ENCODE peak calls at places on chromosomes 3 and 15, in four cellular contexts. One of them, this sample, is unnamed.

GRCh38 chr15:67882487-67883227 is 42.8 kb upstream of the RNU6-1 start:
- DNase-seq in SK-N-SH: no peak
- DNase-seq in HepG2: no peak
- DNase-seq in mammary epithelial cell: no peak
- DNase-seq in this sample: no peak

GRCh38 chr15:71473751-71474150 is 336.6 kb upstream of the NR2E3 start:
- DNase-seq in HepG2: no peak
- DNase-seq in mammary epithelial cell: no peak
- DNase-seq in SK-N-SH: no peak
- DNase-seq in this sample: no peak

GRCh38 chr15:98668566-98669308 is 20.4 kb downstream of the IGF1R start:
- DNase-seq in SK-N-SH: no peak
- DNase-seq in mammary epithelial cell: peak
- DNase-seq in HepG2: no peak
- DNase-seq in this sample: peak

GRCh38 chr3:126514161-126514560 is 3.4 kb downstream of the UROC1 start:
- DNase-seq in SK-N-SH: no peak
- DNase-seq in mammary epithelial cell: no peak
- DNase-seq in HepG2: no peak
- DNase-seq in this sample: peak

GRCh38 chr15:90213123-90213817 is 12.1 kb downstream of the SEMA4B start:
- DNase-seq in HepG2: no peak
- DNase-seq in mammary epithelial cell: peak
- DNase-seq in SK-N-SH: no peak
- DNase-seq in this sample: peak

GRCh38 chr3:142777927-142778326 is 54.1 kb downstream of the TRPC1 start:
- DNase-seq in mammary epithelial cell: no peak
- DNase-seq in SK-N-SH: no peak
- DNase-seq in HepG2: no peak
- DNase-seq in this sample: no peak

GRCh38 chr3:69032137-69032536 is 18.7 kb upstream of the EOGT start:
- DNase-seq in HepG2: no peak
- DNase-seq in mammary epithelial cell: peak
- DNase-seq in SK-N-SH: peak
- DNase-seq in this sample: peak

GRCh38 chr3:143601738-143602480 is 246.4 kb downstream of the SLC9A9 start:
- DNase-seq in SK-N-SH: no peak
- DNase-seq in HepG2: no peak
- DNase-seq in mammary epithelial cell: peak
- DNase-seq in this sample: no peak

GRCh38 chr3:127637546-127637945 is 8.6 kb downstream of the PODXL2 start:
- DNase-seq in mammary epithelial cell: no peak
- DNase-seq in SK-N-SH: peak
- DNase-seq in HepG2: no peak
- DNase-seq in this sample: no peak

GRCh38 chr3:146308222-146308621 is 57.3 kb upstream of the PLSCR4 start:
- DNase-seq in mammary epithelial cell: peak
- DNase-seq in HepG2: no peak
- DNase-seq in SK-N-SH: no peak
- DNase-seq in this sample: peak

GRCh38 chr3:10012106-10012505 is 14.1 kb upstream of the FANCD2 start:
- DNase-seq in HepG2: no peak
- DNase-seq in mammary epithelial cell: no peak
- DNase-seq in SK-N-SH: no peak
- DNase-seq in this sample: no peak

GRCh38 chr3:10008588-10009344 is 17.5 kb upstream of the FANCD2 start:
- DNase-seq in HepG2: peak
- DNase-seq in mammary epithelial cell: peak
- DNase-seq in SK-N-SH: peak
- DNase-seq in this sample: peak

GRCh38 chr3:10010546-10011465 is 15.4 kb upstream of the FANCD2 start:
- DNase-seq in SK-N-SH: peak
- DNase-seq in mammary epithelial cell: peak
- DNase-seq in HepG2: peak
- DNase-seq in this sample: peak

GRCh38 chr3:10015476-10015904 is 10.7 kb upstream of the FANCD2 start:
- DNase-seq in SK-N-SH: no peak
- DNase-seq in HepG2: no peak
- DNase-seq in mammary epithelial cell: peak
- DNase-seq in this sample: peak

DNA sequence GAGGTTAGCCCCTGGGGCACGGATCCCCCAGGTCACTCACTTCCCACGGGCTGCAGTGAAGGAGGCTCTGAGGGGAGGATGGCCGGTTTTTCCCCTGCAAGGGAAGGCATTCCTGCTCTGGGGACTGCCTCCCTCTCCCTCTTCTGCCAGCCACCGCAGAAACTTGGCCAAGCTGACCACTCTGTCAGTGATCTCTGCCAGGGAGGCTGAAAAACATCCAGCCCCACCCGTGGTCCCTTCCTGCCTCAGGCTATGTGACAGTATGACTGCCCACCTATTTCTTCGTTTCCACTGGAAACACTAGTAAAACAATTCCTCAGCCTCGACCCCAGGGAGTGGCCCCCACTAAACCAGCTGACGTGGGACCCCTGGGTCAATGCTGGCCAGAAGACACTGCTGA is 14.6 kb upstream of the FANCD2 start:
- DNase-seq in SK-N-SH: no peak
- DNase-seq in HepG2: no peak
- DNase-seq in mammary epithelial cell: no peak
- DNase-seq in this sample: peak
- H3K4me3 ChIP-seq in SK-N-SH: peak
- H3K4me3 ChIP-seq in HepG2: no peak
- H3K4me3 ChIP-seq in mammary epithelial cell: no peak
- H3K4me3 ChIP-seq in this sample: peak

DNA sequence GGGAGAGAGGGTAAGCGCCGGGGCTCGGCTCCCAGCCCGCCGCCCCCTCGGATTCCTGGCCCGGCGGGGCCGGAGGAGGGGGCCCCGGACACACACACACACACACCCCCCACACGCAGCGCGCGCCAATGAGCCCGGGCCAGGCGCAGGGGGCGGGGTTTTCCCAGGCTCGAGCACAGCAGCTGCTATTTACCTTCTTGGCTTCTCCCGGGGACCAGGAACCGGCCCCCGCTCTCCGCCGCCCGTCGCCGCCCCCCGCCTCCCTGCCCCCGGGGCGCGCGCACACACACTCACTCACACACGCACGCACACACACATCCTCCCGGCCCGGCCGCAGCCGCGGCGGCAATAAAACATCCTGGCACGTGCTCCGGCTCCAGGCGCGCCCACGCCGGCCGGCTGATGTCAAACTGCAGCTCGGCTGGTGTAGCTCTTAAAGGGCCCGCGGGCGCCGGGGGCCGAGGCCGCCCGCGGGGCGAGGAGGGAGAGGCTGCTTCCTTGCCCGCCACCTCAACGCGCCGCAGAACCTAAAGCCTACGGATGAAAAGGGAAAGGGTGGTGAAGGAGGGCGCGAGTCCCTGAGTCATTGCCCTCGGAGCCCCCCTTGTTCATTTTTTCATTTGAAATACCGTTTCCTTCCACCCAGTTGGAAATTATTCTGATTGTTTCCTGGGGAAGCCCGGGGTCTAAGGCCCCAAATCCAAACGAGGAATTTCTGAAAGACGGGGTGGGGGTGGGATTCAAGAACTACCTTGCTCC is 1.0 kb upstream of the HES1 start:
- DNase-seq in mammary epithelial cell: peak
- DNase-seq in HepG2: peak
- DNase-seq in SK-N-SH: peak
- DNase-seq in this sample: peak
- H2AFZ ChIP-seq in mammary epithelial cell: peak
- H2AFZ ChIP-seq in HepG2: no peak
- H2AFZ ChIP-seq in SK-N-SH: peak
- H2AFZ ChIP-seq in this sample: peak

GRCh38 chr3:155416500-155417118 is 123.1 kb upstream of the STRIT1 start:
- DNase-seq in mammary epithelial cell: peak
- DNase-seq in HepG2: no peak
- DNase-seq in SK-N-SH: no peak
- DNase-seq in this sample: peak

GRCh38 chr3:155409336-155409735 is 115.9 kb upstream of the STRIT1 start:
- DNase-seq in mammary epithelial cell: no peak
- DNase-seq in HepG2: no peak
- DNase-seq in SK-N-SH: no peak
- DNase-seq in this sample: no peak

GRCh38 chr3:155411500-155412223 is 118.2 kb upstream of the STRIT1 start:
- DNase-seq in HepG2: peak
- DNase-seq in mammary epithelial cell: peak
- DNase-seq in SK-N-SH: no peak
- DNase-seq in this sample: no peak

GRCh38 chr3:155417119-155417517 is 123.6 kb upstream of the STRIT1 start:
- DNase-seq in mammary epithelial cell: no peak
- DNase-seq in SK-N-SH: no peak
- DNase-seq in HepG2: no peak
- DNase-seq in this sample: no peak

GRCh38 chr3:155412856-155413255 is 119.4 kb upstream of the STRIT1 start:
- DNase-seq in HepG2: no peak
- DNase-seq in SK-N-SH: no peak
- DNase-seq in mammary epithelial cell: no peak
- DNase-seq in this sample: no peak
- H3K4me2 ChIP-seq in HepG2: no peak
- H3K4me2 ChIP-seq in SK-N-SH: no peak
- H3K4me2 ChIP-seq in mammary epithelial cell: no peak
- H3K4me2 ChIP-seq in this sample: no peak

GRCh38 chr3:52609316-52609815 is 73.0 kb downstream of the UQCC5 start:
- DNase-seq in SK-N-SH: no peak
- DNase-seq in mammary epithelial cell: no peak
- DNase-seq in HepG2: peak
- DNase-seq in this sample: no peak

GRCh38 chr3:52608337-52608736 is 71.9 kb downstream of the UQCC5 start:
- DNase-seq in HepG2: no peak
- DNase-seq in mammary epithelial cell: no peak
- DNase-seq in SK-N-SH: no peak
- DNase-seq in this sample: no peak

GRCh38 chr3:52606373-52607085 is 70.1 kb downstream of the UQCC5 start:
- DNase-seq in HepG2: peak
- DNase-seq in mammary epithelial cell: peak
- DNase-seq in SK-N-SH: no peak
- DNase-seq in this sample: no peak
- H3K4me3 ChIP-seq in HepG2: no peak
- H3K4me3 ChIP-seq in mammary epithelial cell: no peak
- H3K4me3 ChIP-seq in SK-N-SH: no peak
- H3K4me3 ChIP-seq in this sample: no peak

This sample was measured in osteoblast.